ENCODE peak calls at places on chromosomes 13 and 19, in five cellular contexts. X, E, V, L and W are unnamed samples.

GRCh38 chr19:46350029-46350757 is 3.3 kb downstream of the PPP5C start:
- DNase-seq in L (no peak), V (no peak), E (no peak), X (no peak), W (no peak)

GRCh38 chr13:90770334-90770733 is 577.2 kb upstream of the MIR17HG start:
- DNase-seq in E (no peak), L (no peak), V (no peak), X (no peak), W (no peak)

GRCh38 chr19:43229315-43229714 is 23.9 kb upstream of the PSG4 start:
- DNase-seq in V (no peak), E (no peak), X (no peak), L (no peak), W (no peak)

GRCh38 chr19:45402469-45403070 is 2.3 kb downstream of the PPP1R13L start:
- DNase-seq in E (no peak), V (no peak), L (no peak), X (no peak), W (peak)

GRCh38 chr13:80341098-80341701 is at the start of gene SPRY2:
- DNase-seq in X (peak), L (peak), V (peak), E (peak), W (peak)

GRCh38 chr19:29745253-29745652 is 30.2 kb upstream of the C19orf12 start:
- DNase-seq in L (peak), V (no peak), E (no peak), X (no peak), W (no peak)

GRCh38 chr13:37065893-37066526 is 6.5 kb upstream of the SUPT20H start:
- DNase-seq in X (no peak), E (no peak), V (no peak), L (no peak), W (no peak)

GRCh38 chr19:48826606-48827020 is 9.7 kb downstream of the HSD17B14 start:
- DNase-seq in X (no peak), L (no peak), V (no peak), E (no peak), W (no peak)

GRCh38 chr13:110298566-110299321 is 8.2 kb downstream of the COL4A1 start:
- DNase-seq in E (no peak), V (no peak), X (no peak), L (no peak), W (no peak)

GRCh38 chr13:33375421-33375820 is 89.9 kb upstream of the STARD13 start:
- DNase-seq in L (no peak), E (no peak), V (no peak), X (no peak), W (no peak)

GRCh38 chr13:50268500-50268899 is 253.3 kb downstream of the KCNRG start:
- DNase-seq in V (no peak), L (no peak), E (no peak), X (no peak), W (no peak)

GRCh38 chr13:98199480-98199879 is 22.4 kb upstream of the RNF113B start:
- DNase-seq in L (no peak), V (no peak), E (no peak), X (no peak), W (no peak)

GRCh38 chr19:31263317-31263716 is 85.9 kb downstream of the TSHZ3 start:
- DNase-seq in E (no peak), V (no peak), L (no peak), X (no peak), W (no peak)

GRCh38 chr13:98987275-98987674 is 9.4 kb upstream of the DOCK9 start:
- DNase-seq in V (no peak), L (no peak), X (no peak), E (no peak), W (no peak)

GRCh38 chr13:48653074-48654054 is at the start of gene CYSLTR2:
- DNase-seq in V (no peak), X (peak), E (no peak), L (no peak), W (no peak)

GRCh38 chr19:41872775-41873647 is 4.1 kb upstream of the CD79A start:
- DNase-seq in V (no peak), L (peak), E (peak), X (no peak), W (peak)

GRCh38 chr13:33153421-33154381 is 131.9 kb downstream of the STARD13 start:
- DNase-seq in X (peak), L (no peak), E (no peak), V (no peak), W (no peak)

GRCh38 chr19:29259153-29259552 is 46.2 kb upstream of the UQCRFS1 start:
- DNase-seq in E (peak), L (peak), X (no peak), V (no peak), W (no peak)

GRCh38 chr19:42068361-42068755 is 1.6 kb downstream of the GRIK5 start:
- DNase-seq in L (no peak), X (no peak), V (no peak), E (no peak), W (no peak)

GRCh38 chr13:83365723-83366122 is 516.6 kb downstream of the SLITRK1 start:
- DNase-seq in L (no peak), X (no peak), E (no peak), V (no peak), W (no peak)

GRCh38 chr13:74978596-74978995 is 503.4 kb downstream of the TBC1D4 start:
- DNase-seq in L (peak), E (peak), V (peak), X (peak), W (no peak)

GRCh38 chr19:41206926-41207750 is 11.9 kb upstream of the AXL start:
- DNase-seq in V (no peak), E (no peak), L (no peak), X (no peak), W (peak)

GRCh38 chr13:82216165-82216564 is 1666.1 kb downstream of the SLITRK1 start:
- DNase-seq in L (no peak), V (no peak), E (no peak), X (no peak), W (no peak)

GRCh38 chr13:46124531-46124966 is 19.7 kb upstream of the CPB2 start:
- DNase-seq in L (no peak), V (no peak), X (no peak), E (no peak), W (no peak)

GRCh38 chr19:5926641-5927438 is 12.8 kb downstream of the CAPS start:
- DNase-seq in X (no peak), V (no peak), E (no peak), L (no peak), W (no peak)

GRCh38 chr19:4360641-4361151 is 17.3 kb downstream of the MPND start:
- DNase-seq in X (no peak), V (no peak), E (no peak), L (peak), W (no peak)

GRCh38 chr19:18194554-18195238 is 1.7 kb downstream of the MPV17L2 start:
- DNase-seq in V (no peak), L (no peak), E (no peak), X (no peak), W (peak)

GRCh38 chr13:39462456-39462855 is 140.5 kb downstream of the LHFPL6 start:
- DNase-seq in V (no peak), L (no peak), X (no peak), E (no peak), W (no peak)

GRCh38 chr13:32850311-32851052 is 165.7 kb upstream of the KL start:
- DNase-seq in E (no peak), X (no peak), L (no peak), V (no peak), W (no peak)

GRCh38 chr19:49952906-49953305 is 8.1 kb downstream of the SIGLEC11 start:
- DNase-seq in V (no peak), L (no peak), X (no peak), E (no peak), W (no peak)

GRCh38 chr19:46621191-46622117 is 3.4 kb downstream of the PTGIR start:
- DNase-seq in E (no peak), V (no peak), X (no peak), L (peak), W (no peak)

GRCh38 chr13:48009298-48009697 is 8.2 kb upstream of the SUCLA2 start:
- DNase-seq in X (peak), E (peak), L (no peak), V (no peak), W (no peak)

GRCh38 chr19:56111601-56112312 is 9.3 kb downstream of the ZNF787 start:
- DNase-seq in E (no peak), V (peak), X (no peak), L (no peak), W (no peak)

GRCh38 chr19:38206006-38206745 is 17.8 kb downstream of the DPF1 start:
- DNase-seq in L (no peak), V (no peak), E (no peak), X (no peak), W (no peak)

GRCh38 chr13:70388935-70389334 is 280.7 kb upstream of the KLHL1 start:
- DNase-seq in E (no peak), L (no peak), V (no peak), X (no peak), W (no peak)

GRCh38 chr19:31985001-31985605 is 360.3 kb upstream of the ZNF507 start:
- DNase-seq in E (no peak), L (no peak), V (no peak), X (no peak), W (no peak)

GRCh38 chr19:42074513-42075363 is 1.2 kb upstream of the ZNF574 start:
- DNase-seq in X (no peak), V (no peak), E (peak), L (no peak), W (no peak)